ENCODE peak calls at places on chromosome X, in six cellular contexts. Y is HCT116, H is stomach, O is testis, V is ovary, B is prostate gland. W is an unnamed sample.
A peak's percentile ranks its signal among the peaks of the same experiment; 100 is the strongest.

GRCh38 chrX:151396042-151396826 is 772 bp upstream of the VMA21 start:
- DNase-seq in Y (no peak), H (no peak), O (peak; percentile 25), V (peak; percentile 33), B (no peak), W (no peak)

GRCh38 chrX:2781698-2782097 is 29.9 kb downstream of the XG start:
- DNase-seq in Y (no peak), H (no peak), O (no peak), V (no peak), B (no peak), W (no peak)

GRCh38 chrX:39396358-39396995 is 595.2 kb downstream of the MID1IP1 start:
- DNase-seq in Y (no peak), H (no peak), O (no peak), V (no peak), B (no peak), W (no peak)

GRCh38 chrX:39777623-39778025 is 320.1 kb downstream of the BCOR start:
- DNase-seq in Y (no peak), H (no peak), O (no peak), V (no peak), B (no peak), W (no peak)

GRCh38 chrX:87924619-87925018 is 407.0 kb downstream of the KLHL4 start:
- DNase-seq in Y (no peak), H (no peak), O (no peak), V (no peak), B (no peak), W (no peak)

GRCh38 chrX:46444011-46444410 is 101.2 kb downstream of the ZNF674 start:
- DNase-seq in Y (peak; percentile 74), H (no peak), O (no peak), V (no peak), B (no peak), W (no peak)

GRCh38 chrX:34300871-34301270 is 168.8 kb upstream of the FAM47A start:
- DNase-seq in Y (peak; percentile 0), H (no peak), O (peak; percentile 28), V (no peak), B (peak; percentile 3), W (no peak)

GRCh38 chrX:115952417-115953092 is 218.0 kb upstream of the AGTR2 start:
- DNase-seq in Y (no peak), H (no peak), O (no peak), V (no peak), B (no peak), W (no peak)

GRCh38 chrX:107205770-107206696 is at the start of the genes DNAAF6 and NUP62CL:
- DNase-seq in Y (peak; percentile 80), H (peak; percentile 61), O (peak; percentile 87), V (peak; percentile 52), B (peak; percentile 42), W (peak; percentile 80)

GRCh38 chrX:47184486-47184885 is 9.1 kb upstream of the UBA1 start:
- DNase-seq in Y (no peak), H (no peak), O (no peak), V (no peak), B (no peak), W (peak; percentile 14)

GRCh38 chrX:69022430-69022829 is 142.8 kb downstream of the PJA1 start:
- DNase-seq in Y (no peak), H (no peak), O (no peak), V (no peak), B (no peak), W (no peak)

GRCh38 chrX:154458116-154458953 is at the start of gene PLXNA3:
- DNase-seq in Y (no peak), H (peak; percentile 39), O (peak; percentile 29), V (peak; percentile 71), B (no peak), W (peak; percentile 58)

GRCh38 chrX:28590394-28590793 is 3.1 kb downstream of the IL1RAPL1 start:
- DNase-seq in Y (no peak), H (no peak), O (no peak), V (no peak), B (no peak), W (no peak)

GRCh38 chrX:24646745-24647182 is 383 bp downstream of the PCYT1B start:
- DNase-seq in Y (no peak), H (no peak), O (no peak), V (no peak), B (no peak), W (no peak)

GRCh38 chrX:119763175-119763574 is 4.8 kb downstream of the SOWAHD start:
- DNase-seq in Y (no peak), H (no peak), O (no peak), V (no peak), B (no peak), W (no peak)

GRCh38 chrX:34849371-34849770 is 93.2 kb upstream of the FAM47B start:
- DNase-seq in Y (no peak), H (no peak), O (no peak), V (no peak), B (no peak), W (no peak)

GRCh38 chrX:114047558-114047957 is 536.3 kb upstream of the HTR2C start:
- DNase-seq in Y (no peak), H (no peak), O (peak; percentile 27), V (no peak), B (no peak), W (no peak)

GRCh38 chrX:13732246-13733067 is 2.0 kb downstream of the TRAPPC2 start:
- DNase-seq in Y (no peak), H (no peak), O (no peak), V (no peak), B (no peak), W (no peak)

GRCh38 chrX:152154050-152154449 is 15.7 kb upstream of the MAGEA10 start:
- DNase-seq in Y (no peak), H (no peak), O (no peak), V (no peak), B (no peak), W (no peak)

GRCh38 chrX:48972214-48973164 is 845 bp upstream of the KCND1 start:
- DNase-seq in Y (peak; percentile 10), H (peak; percentile 40), O (peak; percentile 33), V (no peak), B (no peak), W (no peak)

GRCh38 chrX:105462191-105462590 is 241.7 kb upstream of the TEX13A start:
- DNase-seq in Y (no peak), H (no peak), O (no peak), V (no peak), B (no peak), W (no peak)

GRCh38 chrX:134999469-134999868 is 8.7 kb downstream of the SMIM10 start:
- DNase-seq in Y (peak; percentile 51), H (no peak), O (no peak), V (no peak), B (no peak), W (no peak)

GRCh38 chrX:68710870-68711576 is 63.6 kb downstream of the STARD8 start:
- DNase-seq in Y (peak; percentile 32), H (peak; percentile 52), O (peak; percentile 28), V (no peak), B (peak; percentile 8), W (no peak)

GRCh38 chrX:136839196-136839595 is 41.3 kb downstream of the RBMX start:
- DNase-seq in Y (no peak), H (no peak), O (no peak), V (no peak), B (no peak), W (no peak)

GRCh38 chrX:103533428-103534216 is 14.3 kb upstream of the RAB40A start:
- DNase-seq in Y (peak; percentile 37), H (peak; percentile 83), O (peak; percentile 93), V (peak; percentile 84), B (peak; percentile 65), W (peak; percentile 67)

GRCh38 chrX:31166416-31166815 is 94.6 kb upstream of the FTHL17 start:
- DNase-seq in Y (no peak), H (no peak), O (no peak), V (no peak), B (no peak), W (no peak)
- TF ChIP-seq POLR2A in Y (no peak), H (no peak), O (no peak), V (no peak), B (no peak), W (no peak)

DNA sequence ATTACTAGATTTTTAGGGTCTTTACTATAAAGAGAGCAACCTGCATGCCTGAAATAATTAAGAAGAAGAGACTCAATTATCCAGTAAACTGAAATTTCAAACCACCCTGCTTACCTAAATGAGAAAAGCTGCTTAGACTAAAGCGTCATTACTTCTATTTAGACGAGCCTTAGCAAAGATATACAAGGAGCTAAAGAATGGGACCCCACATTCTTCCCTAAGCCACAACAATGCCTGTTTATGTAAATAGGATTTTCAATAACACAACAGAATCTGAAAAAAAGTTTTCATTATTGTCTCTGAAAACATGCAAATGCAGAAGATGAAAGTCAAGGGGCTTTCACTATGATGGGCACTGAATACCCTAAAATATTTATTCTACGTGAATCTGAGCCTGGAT is 16.2 kb downstream of the GPC3 start:
- DNase-seq in Y (no peak), H (no peak), O (no peak), V (no peak), B (no peak), W (no peak)
- H3K27ac ChIP-seq in Y (no peak overlapping the region), H (no peak overlapping the region), O (no peak overlapping the region), V (no peak overlapping the region), B (no peak overlapping the region), W (no peak overlapping the region)

DNA sequence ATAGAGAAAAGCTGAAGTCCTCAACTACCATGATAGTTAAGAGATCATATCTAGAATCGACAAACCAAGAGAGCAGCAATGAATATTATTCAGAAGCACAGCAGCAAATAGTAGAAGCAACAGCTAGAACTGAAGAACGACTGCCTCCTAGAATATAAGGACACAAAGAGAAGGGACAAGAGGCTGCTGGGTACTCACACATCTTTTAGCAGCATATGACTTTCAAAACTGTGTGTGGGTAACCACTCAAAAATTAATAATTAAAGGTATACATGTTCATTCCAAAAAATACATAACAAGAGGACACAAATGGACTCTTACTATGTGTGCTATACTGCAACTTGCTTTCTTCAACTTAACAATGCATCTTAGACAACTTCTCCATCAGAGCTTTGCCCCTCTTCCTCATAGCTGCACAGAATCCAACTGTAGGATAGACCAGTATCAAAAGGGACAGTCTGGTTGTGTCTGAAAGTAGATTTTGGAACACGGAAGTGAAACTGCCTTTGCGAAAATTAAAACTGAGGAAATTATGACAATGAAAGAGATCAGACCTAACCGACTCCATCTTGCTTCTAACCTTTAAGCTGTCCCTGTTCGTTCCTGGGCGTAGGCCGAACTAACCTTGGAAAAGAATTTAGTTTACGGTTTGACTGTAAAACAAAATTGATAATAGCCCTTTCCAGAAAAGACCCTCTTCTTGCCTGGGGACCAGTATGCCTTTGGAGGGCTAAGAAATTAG is 125.7 kb downstream of the SH3KBP1 start:
- DNase-seq in Y (no peak), H (no peak), O (no peak), V (no peak), B (no peak), W (no peak)
- H3K4me1 ChIP-seq in Y (peaks cover 6% of the 10 kb centered on the region), H (no peaks in the 10 kb centered on the region), O (no peaks in the 10 kb centered on the region), V (no peaks in the 10 kb centered on the region), B (no peaks in the 10 kb centered on the region), W (no peaks in the 10 kb centered on the region)

DNA sequence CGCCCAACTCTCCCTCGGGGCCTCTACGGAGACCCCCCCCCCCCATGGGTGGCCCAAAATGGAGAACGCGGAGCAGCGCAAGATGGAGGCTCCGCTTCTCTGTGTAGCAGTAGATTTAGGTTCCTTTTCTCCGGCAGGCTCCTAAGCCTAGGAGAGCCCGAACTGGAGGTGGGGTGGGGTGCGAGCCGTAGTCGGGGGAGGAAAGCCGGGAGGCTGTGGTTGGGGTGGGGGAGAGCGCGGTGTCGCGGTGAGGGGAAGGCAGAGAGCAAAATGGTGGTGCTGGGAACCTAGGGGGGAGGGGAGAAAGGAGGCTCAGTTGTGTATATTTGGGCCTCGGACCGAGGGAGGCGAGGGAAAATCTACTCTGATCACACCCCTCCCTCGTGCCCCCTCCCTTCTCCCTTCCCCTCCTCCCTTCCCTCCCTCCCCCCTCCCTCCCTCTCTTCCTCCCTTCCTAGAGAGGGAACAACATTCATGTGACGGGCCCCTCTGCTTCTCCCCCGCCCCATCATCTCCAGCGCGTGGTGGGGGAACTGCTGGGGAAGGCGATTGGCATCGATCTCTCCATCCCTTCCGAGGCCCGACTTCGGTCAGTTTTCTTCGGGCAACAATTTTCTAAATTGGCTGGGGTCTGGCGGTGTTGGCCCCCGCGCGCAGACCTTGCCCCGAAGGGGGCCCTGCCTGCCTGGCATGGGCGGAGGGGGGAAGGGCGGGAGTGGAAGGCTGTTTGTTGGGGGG is at the start of gene STAG2:
- DNase-seq in Y (peak; percentile 73), H (peak; percentile 70), O (peak; percentile 83), V (peak; percentile 79), B (peak; percentile 77), W (peak; percentile 79)
- TF ChIP-seq POLR2A in Y (no peak), H (no peak), O (no peak), V (peak; percentile 57), B (peak; percentile 53), W (no peak)

W was measured in right lobe of liver.